ENCODE peak calls at places on chromosomes 13 and 19, in four cellular contexts. V, X, Q and M are unnamed samples.

GRCh38 chr13:32048816-32049215 is 17.2 kb downstream of the FRY start:
- DNase-seq in Q (no peak), X (no peak), V (peak; percentile 43), M (no peak)

GRCh38 chr19:17450264-17451075 is 2.0 kb upstream of the TMEM221 start:
- DNase-seq in V (no peak), X (peak; percentile 45), Q (no peak), M (no peak)

GRCh38 chr13:35965226-35965927 is 165.8 kb downstream of the DCLK1 start:
- DNase-seq in Q (no peak), V (no peak), X (no peak), M (no peak)

GRCh38 chr13:45847554-45848224 is 3.9 kb downstream of the SIAH3 start:
- DNase-seq in V (no peak), X (no peak), Q (no peak), M (no peak)

GRCh38 chr19:29378126-29378525 is 147.7 kb upstream of the VSTM2B start:
- DNase-seq in X (no peak), V (no peak), Q (no peak), M (no peak)

GRCh38 chr19:19544257-19545127 is 6.4 kb downstream of the CILP2 start:
- DNase-seq in Q (no peak), V (no peak), X (no peak), M (no peak)

GRCh38 chr19:3547301-3547731 is 8.3 kb downstream of the TEKTIP1 start:
- DNase-seq in X (no peak), V (no peak), Q (no peak), M (peak; percentile 41)

GRCh38 chr13:97506511-97506910 is 72.5 kb downstream of the RAP2A start:
- DNase-seq in X (no peak), Q (no peak), V (no peak), M (no peak)

GRCh38 chr19:19517235-19517619 is 1.2 kb downstream of the NDUFA13 start:
- DNase-seq in X (no peak), Q (no peak), V (no peak), M (no peak)

GRCh38 chr19:1791879-1792278 is 20.2 kb downstream of the ATP8B3 start:
- DNase-seq in Q (no peak), X (no peak), V (no peak), M (no peak)

GRCh38 chr19:1486720-1487575 is 3.2 kb downstream of the PCSK4 start:
- DNase-seq in Q (no peak), V (no peak), X (no peak), M (no peak)

GRCh38 chr19:23983406-23983805 is 68.7 kb downstream of the ZNF726 start:
- DNase-seq in Q (no peak), X (no peak), V (no peak), M (no peak)

GRCh38 chr19:47885067-47885463 is 1.1 kb downstream of the SULT2A1 start:
- DNase-seq in X (no peak), Q (no peak), V (peak; percentile 44), M (no peak)

GRCh38 chr13:94325660-94326059 is 153.8 kb downstream of the DCT start:
- DNase-seq in X (no peak), V (no peak), Q (no peak), M (no peak)

GRCh38 chr19:53183146-53183545 is 10.0 kb downstream of the ZNF665 start:
- DNase-seq in V (no peak), Q (no peak), X (no peak), M (no peak)

GRCh38 chr13:114032121-114032799 is 58.4 kb upstream of the C13orf46 start:
- DNase-seq in Q (no peak), X (no peak), V (peak; percentile 47), M (no peak)

GRCh38 chr13:101307181-101307701 is 109.1 kb downstream of the NALCN start:
- DNase-seq in X (no peak), V (no peak), Q (no peak), M (no peak)

GRCh38 chr13:34943675-34944634 is 1.9 kb downstream of the NBEA start:
- DNase-seq in V (no peak), X (no peak), Q (no peak), M (no peak)

GRCh38 chr13:26718872-26719271 is 41.7 kb downstream of the GPR12 start:
- DNase-seq in Q (no peak), V (no peak), X (no peak), M (no peak)

GRCh38 chr13:111177081-111177711 is 62.1 kb downstream of the ARHGEF7 start:
- DNase-seq in V (no peak), Q (no peak), X (no peak), M (no peak)

GRCh38 chr13:35475131-35475959 is 1.1 kb downstream of the MAB21L1 start:
- DNase-seq in Q (no peak), V (no peak), X (no peak), M (peak; percentile 44)

GRCh38 chr13:113956571-113956970 is 17.3 kb downstream of the C13orf46 start:
- DNase-seq in Q (no peak), X (no peak), V (no peak), M (no peak)

GRCh38 chr19:50910722-50911121 is 473 bp downstream of the KLK4 start:
- DNase-seq in X (no peak), Q (no peak), V (no peak), M (no peak)

GRCh38 chr19:27890206-27890605 is 1322.7 kb downstream of the UQCRFS1 start:
- DNase-seq in X (no peak), Q (no peak), V (no peak), M (no peak)

GRCh38 chr13:113642563-113642962 is 15.4 kb downstream of the ATP4B start:
- DNase-seq in Q (no peak), X (no peak), V (no peak), M (no peak)

GRCh38 chr19:46082728-46083050 is 41.8 kb downstream of the IGFL3 start:
- DNase-seq in X (no peak), V (no peak), Q (no peak), M (no peak)

GRCh38 chr19:46085888-46086287 is 38.6 kb downstream of the IGFL3 start:
- DNase-seq in X (no peak), V (no peak), Q (no peak), M (no peak)

GRCh38 chr19:46077815-46078167 is 37.0 kb upstream of the IGFL4 start:
- DNase-seq in X (no peak), V (no peak), Q (no peak), M (no peak)

GRCh38 chr19:46080561-46080960 is 39.8 kb upstream of the IGFL4 start:
- DNase-seq in V (no peak), Q (no peak), X (no peak), M (no peak)

GRCh38 chr19:46081928-46082727 is 41.3 kb upstream of the IGFL4 start:
- DNase-seq in V (peak; percentile 41), X (peak; percentile 33), Q (peak; percentile 8), M (no peak)
- TF ChIP-seq NR2C2 in V (no peak), X (no peak), Q (no peak), M (no peak)

GRCh38 chr13:70541451-70541850 is 433.2 kb upstream of the KLHL1 start:
- DNase-seq in V (no peak), Q (no peak), X (no peak), M (no peak)
- TF ChIP-seq NR2C2 in V (no peak), Q (no peak), X (no peak), M (no peak)

GRCh38 chr13:49441312-49441711 is 2.6 kb downstream of the CAB39L start:
- DNase-seq in V (no peak), X (no peak), Q (no peak), M (no peak)

GRCh38 chr13:49437705-49438104 is 6.2 kb downstream of the CAB39L start:
- DNase-seq in X (no peak), V (no peak), Q (no peak), M (no peak)

GRCh38 chr13:49435992-49436391 is 7.9 kb downstream of the CAB39L start:
- DNase-seq in Q (no peak), V (no peak), X (no peak), M (no peak)

GRCh38 chr13:49439609-49440008 is 4.3 kb downstream of the CAB39L start:
- DNase-seq in V (no peak), Q (no peak), X (no peak), M (no peak)

DNA sequence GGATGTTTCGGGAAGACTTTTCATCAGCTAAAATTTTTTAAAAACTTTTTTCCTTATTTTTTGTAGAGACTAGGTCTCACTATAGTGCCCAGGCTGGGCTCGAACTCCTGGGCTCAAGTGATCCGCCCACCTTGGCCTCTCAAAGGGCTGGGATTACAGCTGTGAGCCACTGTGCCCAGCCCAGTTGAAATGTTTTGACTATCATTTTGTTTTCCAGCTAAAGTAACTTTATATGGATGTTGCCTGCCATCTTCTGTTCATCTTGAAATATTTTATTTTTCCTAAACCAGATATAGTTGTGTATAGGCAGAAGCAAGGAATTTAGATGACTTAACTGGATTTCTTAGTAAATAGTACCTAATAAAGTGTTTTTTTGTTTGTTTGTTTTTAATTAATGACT is 7.0 kb downstream of the CAB39L start:
- DNase-seq in X (no peak), Q (no peak), V (no peak), M (no peak)
- TF ChIP-seq NR2C2 in X (no peak), Q (no peak), V (no peak), M (no peak)

GRCh38 chr19:15448014-15448777 is 1.6 kb downstream of the WIZ start:
- DNase-seq in X (no peak), V (no peak), Q (no peak), M (no peak)
- TF ChIP-seq NR2C2 in X (no peak), V (no peak), Q (no peak), M (no peak)

GRCh38 chr13:41354416-41354815 is 43.3 kb downstream of the NAA16 start:
- DNase-seq in V (no peak), X (no peak), Q (no peak), M (no peak)

GRCh38 chr13:41356788-41357187 is 45.7 kb downstream of the NAA16 start:
- DNase-seq in X (no peak), Q (no peak), V (no peak), M (no peak)

GRCh38 chr13:41352935-41353801 is 42.1 kb downstream of the NAA16 start:
- DNase-seq in Q (peak; percentile 30), V (peak; percentile 35), X (peak; percentile 35), M (no peak)
- TF ChIP-seq NR2C2 in Q (no peak), V (no peak), X (no peak), M (no peak)

GRCh38 chr19:41521860-41522555 is 54.0 kb upstream of the CEACAM21 start:
- DNase-seq in V (no peak), Q (no peak), X (no peak), M (peak; percentile 52)
- TF ChIP-seq NR2C2 in V (no peak), Q (no peak), X (no peak), M (no peak)

DNA sequence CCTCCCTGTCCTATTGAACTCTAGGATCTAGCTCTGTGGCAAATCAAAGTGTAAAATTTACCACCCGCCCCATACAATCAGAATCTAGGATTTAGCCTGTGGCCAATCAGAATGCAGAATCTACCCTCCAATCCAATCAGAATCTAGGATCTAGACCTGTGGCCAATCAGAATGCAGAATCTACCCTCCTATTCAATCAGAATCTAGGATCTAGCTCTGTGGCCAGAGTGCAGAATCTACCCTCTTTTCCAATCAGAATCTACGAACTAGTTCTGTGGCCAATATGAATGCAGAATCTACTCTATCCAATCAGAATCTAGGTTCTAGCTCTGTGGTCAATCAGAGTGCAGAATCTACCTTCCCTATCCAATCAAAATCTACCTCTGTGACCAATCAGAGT is 25.8 kb downstream of the PRKD2 start:
- DNase-seq in Q (no peak), X (peak; percentile 44), V (no peak), M (no peak)
- TF ChIP-seq NR2C2 in Q (no peak), X (no peak), V (no peak), M (no peak)

GRCh38 chr19:49469828-49470614 is 4.0 kb upstream of the FLT3LG start:
- DNase-seq in X (peak; percentile 29), Q (peak; percentile 84), V (no peak), M (no peak)
- TF ChIP-seq NR2C2 in X (no peak), Q (no peak), V (no peak), M (no peak)